ENCODE peak calls at places on chromosome 20, in eight cellular contexts. S is cardiac fibroblast, P is MM.1S, D is right atrium auricular region, M is AG04450, V is testis, K is choroid plexus epithelial cell, F is BJ. O is an unnamed sample.

GRCh38 chr20:18853946-18854646 is 40.5 kb downstream of the SCP2D1 start:
- DNase-seq in S (peak), P (no peak), D (no peak), M (no peak), V (no peak), K (no peak), F (no peak), O (no peak)

GRCh38 chr20:52379723-52380336 is 188.3 kb upstream of the ZFP64 start:
- DNase-seq in S (peak), P (peak), D (no peak), M (no peak), V (peak), K (peak), F (no peak), O (peak)

GRCh38 chr20:20710847-20711315 is 1.6 kb downstream of the RALGAPA2 start:
- DNase-seq in S (no peak), P (no peak), D (no peak), M (no peak), V (no peak), K (no peak), F (no peak), O (no peak)

GRCh38 chr20:62804021-62804631 is 509 bp upstream of the OGFR start:
- DNase-seq in S (no peak), P (no peak), D (no peak), M (no peak), V (no peak), K (no peak), F (no peak), O (no peak)

GRCh38 chr20:45377191-45377775 is 842 bp downstream of the TP53TG5 start:
- DNase-seq in S (no peak), P (no peak), D (no peak), M (no peak), V (no peak), K (no peak), F (no peak), O (no peak)

GRCh38 chr20:3115190-3116107 is 30.9 kb upstream of the AVP start:
- DNase-seq in S (peak), P (peak), D (no peak), M (peak), V (peak), K (peak), F (no peak), O (peak)

GRCh38 chr20:46838002-46838401 is 56.6 kb upstream of the EYA2 start:
- DNase-seq in S (no peak), P (no peak), D (no peak), M (no peak), V (no peak), K (no peak), F (no peak), O (peak)

GRCh38 chr20:64106435-64106961 is 867 bp downstream of the NPBWR2 start:
- DNase-seq in S (no peak), P (no peak), D (no peak), M (no peak), V (no peak), K (no peak), F (no peak), O (no peak)

GRCh38 chr20:62875419-62876355 is 14.1 kb upstream of the TCFL5 start:
- DNase-seq in S (peak), P (no peak), D (peak), M (peak), V (peak), K (peak), F (no peak), O (peak)

GRCh38 chr20:42749548-42749947 is 440.2 kb downstream of the PTPRT start:
- DNase-seq in S (no peak), P (no peak), D (no peak), M (no peak), V (no peak), K (no peak), F (no peak), O (no peak)

GRCh38 chr20:42747765-42748411 is 441.8 kb downstream of the PTPRT start:
- DNase-seq in S (no peak), P (no peak), D (no peak), M (no peak), V (no peak), K (no peak), F (no peak), O (no peak)

GRCh38 chr20:42754713-42755112 is 435.0 kb downstream of the PTPRT start:
- DNase-seq in S (no peak), P (no peak), D (no peak), M (no peak), V (no peak), K (no peak), F (no peak), O (no peak)

DNA sequence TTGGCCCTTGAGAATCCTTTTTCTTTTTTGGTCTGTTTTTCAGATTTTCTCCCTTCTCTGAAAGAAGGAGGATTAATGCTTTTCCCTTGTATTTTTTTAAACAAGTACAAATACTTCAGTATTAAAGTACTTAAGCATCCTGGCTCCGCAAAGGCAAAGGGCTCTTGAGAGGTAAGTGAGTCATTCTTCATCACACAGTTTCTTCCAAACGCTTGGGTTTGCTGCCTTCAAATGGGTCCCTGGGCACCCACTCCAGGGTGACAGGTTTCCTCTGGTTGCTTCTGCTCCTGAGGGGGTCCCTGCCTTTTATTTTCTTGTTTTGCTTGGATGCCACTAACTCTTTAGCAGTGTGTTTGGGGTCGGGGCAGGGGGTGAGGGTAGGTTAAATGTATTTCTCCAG is 437.1 kb downstream of the PTPRT start:
- DNase-seq in S (no peak), P (no peak), D (no peak), M (no peak), V (no peak), K (no peak), F (no peak), O (no peak)
- H3K4me3 ChIP-seq in S (no peak), P (no peak), D (no peak), M (no peak), V (no peak), K (no peak), F (no peak), O (no peak)

GRCh38 chr20:4815618-4816017 is 93.9 kb downstream of the PRND start:
- DNase-seq in S (no peak), P (no peak), D (no peak), M (no peak), V (no peak), K (no peak), F (no peak), O (no peak)

GRCh38 chr20:4812641-4813075 is 90.9 kb downstream of the PRND start:
- DNase-seq in S (no peak), P (no peak), D (no peak), M (no peak), V (no peak), K (no peak), F (no peak), O (no peak)

GRCh38 chr20:4813076-4813838 is 91.5 kb downstream of the PRND start:
- DNase-seq in S (no peak), P (no peak), D (no peak), M (no peak), V (peak), K (peak), F (no peak), O (no peak)

GRCh38 chr20:4813839-4814695 is 92.4 kb downstream of the PRND start:
- DNase-seq in S (peak), P (peak), D (no peak), M (no peak), V (peak), K (no peak), F (no peak), O (no peak)

DNA sequence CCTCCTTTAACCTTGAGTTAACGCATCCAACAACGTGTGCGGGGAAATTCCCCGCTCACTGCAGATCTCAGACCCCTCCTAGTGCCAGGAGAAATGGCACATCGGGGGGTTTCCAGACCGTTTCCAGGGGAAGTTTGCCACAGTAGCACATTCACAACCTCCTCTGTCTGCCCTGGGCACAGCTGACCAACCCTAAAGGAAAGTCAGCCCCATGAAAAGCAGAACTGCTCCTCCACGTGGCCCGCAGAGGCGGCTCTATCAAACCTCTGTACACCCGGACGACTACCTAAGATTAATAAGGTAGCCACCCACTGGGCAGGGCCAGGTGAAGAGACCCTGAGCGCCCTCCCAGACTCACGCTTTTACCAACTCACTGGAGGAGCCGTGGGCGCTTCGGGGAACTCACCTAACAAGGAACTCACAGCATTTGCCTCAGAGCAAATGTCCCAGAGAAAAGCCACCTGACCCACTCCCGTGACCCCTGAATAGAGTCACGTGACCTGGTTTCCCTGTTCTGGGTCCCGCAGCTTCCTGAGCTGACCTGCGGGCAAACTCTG is 93.1 kb downstream of the PRND start:
- DNase-seq in S (no peak), P (peak), D (no peak), M (no peak), V (no peak), K (no peak), F (no peak), O (no peak)
- H3K4me3 ChIP-seq in S (no peak), P (peak), D (no peak), M (no peak), V (no peak), K (no peak), F (no peak), O (no peak)

GRCh38 chr20:61497029-61497627 is 245.1 kb downstream of the CDH4 start:
- DNase-seq in S (no peak), P (no peak), D (no peak), M (no peak), V (no peak), K (no peak), F (no peak), O (peak)
- H3K4me3 ChIP-seq in S (no peak), P (no peak), D (no peak), M (no peak), V (no peak), K (no peak), F (no peak), O (no peak)

GRCh38 chr20:50814438-50815161 is 19.7 kb downstream of the BCAS4 start:
- DNase-seq in S (no peak), P (no peak), D (no peak), M (no peak), V (no peak), K (no peak), F (no peak), O (no peak)
- H3K4me3 ChIP-seq in S (no peak), P (peak), D (no peak), M (no peak), V (no peak), K (no peak), F (no peak), O (no peak)

GRCh38 chr20:41011551-41012067 is 17.0 kb upstream of the TOP1 start:
- DNase-seq in S (no peak), P (peak), D (no peak), M (no peak), V (no peak), K (no peak), F (no peak), O (no peak)

GRCh38 chr20:41018153-41018552 is 10.5 kb upstream of the TOP1 start:
- DNase-seq in S (no peak), P (no peak), D (no peak), M (no peak), V (no peak), K (no peak), F (no peak), O (no peak)

GRCh38 chr20:41017448-41018042 is 11.1 kb upstream of the TOP1 start:
- DNase-seq in S (no peak), P (no peak), D (no peak), M (no peak), V (no peak), K (no peak), F (no peak), O (no peak)

GRCh38 chr20:41009960-41010359 is 18.7 kb upstream of the TOP1 start:
- DNase-seq in S (peak), P (no peak), D (no peak), M (no peak), V (no peak), K (no peak), F (no peak), O (no peak)

DNA sequence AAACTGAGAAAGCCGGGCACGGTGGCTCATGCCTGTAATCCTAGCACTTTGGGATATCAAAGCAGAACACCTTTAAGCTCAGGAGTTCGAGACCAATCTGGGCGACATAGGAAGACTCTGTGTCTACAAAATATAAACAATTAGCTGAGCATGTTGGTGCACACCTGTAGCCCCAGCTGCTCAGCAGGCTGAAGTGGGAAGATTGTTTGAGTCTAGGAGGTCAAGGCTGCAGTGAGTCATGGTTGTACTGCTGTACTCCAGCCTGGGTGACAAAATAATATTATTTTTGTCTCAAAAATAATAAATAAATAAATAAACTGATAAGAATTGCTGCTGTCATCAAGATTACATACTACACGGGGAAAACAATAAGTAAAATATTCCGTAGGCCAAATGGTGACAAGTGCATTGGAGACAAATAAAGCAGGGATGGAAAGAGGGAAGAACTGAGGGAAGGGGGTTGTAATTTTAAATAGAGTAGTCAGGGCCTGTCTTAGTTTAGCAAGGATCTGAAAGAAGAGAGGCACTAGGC is 14.0 kb upstream of the TOP1 start:
- DNase-seq in S (peak), P (no peak), D (no peak), M (no peak), V (no peak), K (peak), F (no peak), O (no peak)
- H3K4me3 ChIP-seq in S (no peak), P (no peak), D (no peak), M (no peak), V (no peak), K (no peak), F (no peak), O (no peak)

O was measured in H7.